ENCODE peak calls at places on chromosomes 13 and 19, in ten cellular contexts. E is Calu3, N is coronary artery, P is left lung, K is brain microvascular endothelial cell, J is fibroblast of lung, Y is progenitor cell of endocrine pancreas, C is neural crest cell, F is vagina, M is ovary. W is an unnamed sample.

GRCh38 chr13:101473458-101473857 is 21.0 kb downstream of the ITGBL1 start:
- DNase-seq in E (no peak), N (no peak), P (peak; percentile 36), K (peak; percentile 84), J (peak; percentile 89), Y (no peak), C (no peak), F (no peak), M (no peak), W (no peak)

GRCh38 chr19:9941236-9941635 is 4.9 kb upstream of the OLFM2 start:
- DNase-seq in E (no peak), N (no peak), P (no peak), K (no peak), J (peak; percentile 59), Y (no peak), C (no peak), F (no peak), M (no peak), W (no peak)

GRCh38 chr13:103803349-103803748 is 737.1 kb upstream of the SLC10A2 start:
- DNase-seq in E (no peak), N (no peak), P (no peak), K (no peak), J (no peak), Y (no peak), C (no peak), F (no peak), M (no peak), W (no peak)

GRCh38 chr19:46303702-46304397 is 7.0 kb downstream of the HIF3A start:
- DNase-seq in E (peak; percentile 59), N (peak; percentile 81), P (peak; percentile 79), K (peak; percentile 85), J (no peak), Y (peak; percentile 45), C (peak; percentile 64), F (no peak), M (peak; percentile 82), W (no peak)

GRCh38 chr19:16293133-16294085 is 31.2 kb upstream of the KLF2 start:
- DNase-seq in E (peak; percentile 12), N (peak; percentile 94), P (peak; percentile 53), K (peak; percentile 96), J (peak; percentile 96), Y (no peak), C (no peak), F (no peak), M (peak; percentile 96), W (no peak)

GRCh38 chr13:27404680-27405079 is 19.7 kb upstream of the GTF3A start:
- DNase-seq in E (no peak), N (no peak), P (no peak), K (no peak), J (no peak), Y (no peak), C (no peak), F (no peak), M (no peak), W (no peak)

GRCh38 chr13:29847501-29847983 is 2.9 kb downstream of the UBL3 start:
- DNase-seq in E (no peak), N (no peak), P (no peak), K (peak; percentile 24), J (peak; percentile 64), Y (no peak), C (peak; percentile 12), F (no peak), M (peak; percentile 35), W (no peak)

GRCh38 chr13:78589206-78589605 is 14.1 kb downstream of the POU4F1 start:
- DNase-seq in E (peak; percentile 12), N (no peak), P (no peak), K (no peak), J (peak; percentile 21), Y (peak; percentile 69), C (peak; percentile 71), F (no peak), M (no peak), W (no peak)

GRCh38 chr13:114080739-114081561 is 51.5 kb downstream of the RASA3 start:
- DNase-seq in E (no peak), N (no peak), P (no peak), K (no peak), J (no peak), Y (no peak), C (no peak), F (no peak), M (peak; percentile 8), W (peak; percentile 33)

GRCh38 chr19:41430907-41431306 is 3.7 kb upstream of the B3GNT8 start:
- DNase-seq in E (no peak), N (no peak), P (no peak), K (no peak), J (no peak), Y (no peak), C (no peak), F (no peak), M (no peak), W (no peak)

GRCh38 chr19:42512130-42512636 is 16.1 kb downstream of the CEACAM1 start:
- DNase-seq in E (no peak), N (no peak), P (no peak), K (no peak), J (no peak), Y (no peak), C (no peak), F (no peak), M (no peak), W (no peak)
- TF ChIP-seq CTCF in E (no peak), N (no peak), P (no peak), K (no peak), J (no peak), Y (no peak), C (no peak), F (no peak), M (no peak), W (no peak)

GRCh38 chr19:38545596-38545995 is 72.2 kb downstream of the MAP4K1 start:
- DNase-seq in E (no peak), N (no peak), P (no peak), K (no peak), J (no peak), Y (no peak), C (no peak), F (no peak), M (no peak), W (no peak)

GRCh38 chr19:38544569-38545315 is 73.0 kb downstream of the MAP4K1 start:
- DNase-seq in E (no peak), N (no peak), P (no peak), K (no peak), J (peak; percentile 7), Y (no peak), C (no peak), F (no peak), M (no peak), W (no peak)

GRCh38 chr19:38542040-38542439 is 75.7 kb downstream of the MAP4K1 start:
- DNase-seq in E (no peak), N (no peak), P (no peak), K (no peak), J (no peak), Y (no peak), C (no peak), F (no peak), M (no peak), W (no peak)

GRCh38 chr19:38543286-38543806 is 74.4 kb downstream of the MAP4K1 start:
- DNase-seq in E (no peak), N (no peak), P (no peak), K (no peak), J (no peak), Y (no peak), C (no peak), F (no peak), M (no peak), W (no peak)

GRCh38 chr19:38543807-38544568 is 73.8 kb downstream of the MAP4K1 start:
- DNase-seq in E (peak; percentile 78), N (peak; percentile 80), P (peak; percentile 68), K (peak; percentile 97), J (peak; percentile 85), Y (no peak), C (no peak), F (no peak), M (peak; percentile 67), W (no peak)
- TF ChIP-seq CTCF in E (no peak), N (no peak), P (no peak), K (no peak), J (no peak), Y (peak; percentile 58), C (peak; percentile 73), F (no peak), M (peak; percentile 11), W (no peak)

GRCh38 chr19:4256563-4256962 is 9.7 kb downstream of the YJU2 start:
- DNase-seq in E (no peak), N (no peak), P (no peak), K (no peak), J (no peak), Y (no peak), C (no peak), F (no peak), M (no peak), W (no peak)
- TF ChIP-seq CTCF in E (no peak), N (no peak), P (no peak), K (peak; percentile 43), J (no peak), Y (no peak), C (peak; percentile 25), F (no peak), M (no peak), W (no peak)

DNA sequence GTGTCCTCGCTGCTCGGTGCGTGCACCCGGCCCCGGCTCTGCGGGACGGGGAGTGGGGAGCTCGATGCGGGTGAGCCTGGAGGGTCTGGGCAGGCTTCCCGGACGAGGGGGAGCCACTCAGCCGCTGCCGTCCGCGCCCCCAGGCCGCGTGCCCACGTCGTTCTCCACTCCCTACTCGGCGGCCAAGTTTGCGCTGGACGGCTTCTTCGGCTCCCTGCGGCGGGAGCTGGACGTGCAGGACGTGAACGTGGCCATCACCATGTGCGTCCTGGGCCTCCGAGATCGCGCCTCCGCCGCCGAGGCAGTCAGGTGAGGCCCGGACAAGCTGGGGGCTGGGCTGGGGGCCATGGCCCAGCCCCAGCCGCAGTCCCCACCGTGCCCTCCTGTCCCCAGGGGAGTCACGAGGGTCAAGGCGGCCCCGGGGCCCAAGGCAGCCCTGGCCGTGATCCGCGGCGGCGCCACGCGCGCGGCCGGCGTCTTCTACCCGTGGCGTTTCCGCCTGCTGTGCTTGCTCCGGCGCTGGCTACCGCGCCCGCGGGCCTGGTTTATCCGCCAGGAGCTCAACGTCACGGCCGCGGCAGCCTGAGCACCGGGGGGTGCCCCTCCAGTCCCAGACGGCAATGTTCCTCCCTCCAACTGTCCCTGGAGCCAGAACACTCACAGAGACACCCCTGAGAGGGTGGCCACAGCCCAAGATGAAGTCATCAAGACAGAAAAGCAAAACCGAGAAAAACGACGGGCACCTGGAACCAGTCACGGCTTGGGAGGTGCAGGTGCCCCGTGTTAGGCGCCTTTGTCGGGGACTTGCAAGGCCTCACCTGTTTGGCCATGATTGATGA is 2.5 kb upstream of the RPL36 start:
- DNase-seq in E (no peak), N (peak; percentile 75), P (no peak), K (no peak), J (no peak), Y (no peak), C (no peak), F (no peak), M (no peak), W (no peak)
- TF ChIP-seq CTCF in E (no peak), N (no peak), P (no peak), K (no peak), J (no peak), Y (no peak), C (peak; percentile 23), F (peak; percentile 5), M (peak; percentile 36), W (peak; percentile 40)